ENCODE peak calls at places on chromosomes 13 and 19, in five cellular contexts. E, T, P, H and F are unnamed samples.

GRCh38 chr19:50266896-50267295 is 62.3 kb downstream of the KCNC3 start:
- DNase-seq in P (peak; percentile 14), E (no peak), T (peak; percentile 46), H (no peak), F (no peak)

GRCh38 chr19:29511768-29512167 is 14.0 kb upstream of the VSTM2B start:
- DNase-seq in H (no peak), P (no peak), T (no peak), E (no peak), F (no peak)

GRCh38 chr19:55962186-55962585 is 14.6 kb downstream of the NLRP8 start:
- DNase-seq in T (no peak), P (no peak), E (no peak), H (no peak), F (no peak)

GRCh38 chr19:39411006-39411831 is 1.2 kb upstream of the PLEKHG2 start:
- DNase-seq in P (peak; percentile 74), H (peak; percentile 49), E (peak; percentile 68), T (peak; percentile 86), F (no peak)

GRCh38 chr19:55956431-55956830 is 8.8 kb downstream of the NLRP8 start:
- DNase-seq in H (no peak), E (no peak), P (no peak), T (no peak), F (no peak)

GRCh38 chr13:43652751-43653150 is 134.0 kb downstream of the ENOX1 start:
- DNase-seq in H (no peak), E (no peak), T (no peak), P (no peak), F (no peak)

GRCh38 chr13:91409661-91410060 is 11.2 kb downstream of the GPC5 start:
- DNase-seq in E (no peak), T (no peak), H (no peak), P (no peak), F (no peak)

GRCh38 chr13:36282818-36283432 is 14.7 kb downstream of the CCDC169 start:
- DNase-seq in E (peak; percentile 57), P (no peak), T (no peak), H (no peak), F (peak; percentile 21)

GRCh38 chr13:102380012-102380411 is 21.8 kb downstream of the FGF14 start:
- DNase-seq in H (no peak), E (no peak), P (no peak), T (no peak), F (no peak)

GRCh38 chr13:96082640-96083039 is 7.3 kb upstream of the HS6ST3 start:
- DNase-seq in P (no peak), H (no peak), E (no peak), T (no peak), F (no peak)

GRCh38 chr13:52994865-52995264 is 33.7 kb upstream of the OLFM4 start:
- DNase-seq in P (no peak), E (no peak), H (no peak), T (no peak), F (no peak)

GRCh38 chr13:36358352-36358751 is 12.2 kb upstream of the SPART start:
- DNase-seq in H (no peak), P (no peak), T (no peak), E (no peak), F (no peak)

GRCh38 chr19:12052057-12052570 is 647 bp downstream of the ZNF878 start:
- DNase-seq in E (peak; percentile 14), H (no peak), P (peak; percentile 11), T (no peak), F (no peak)

GRCh38 chr19:56538761-56539263 is at the start of gene ZFP28:
- DNase-seq in H (no peak), P (no peak), T (peak; percentile 81), E (no peak), F (peak; percentile 26)

GRCh38 chr13:54775501-54776191 is 1747.0 kb downstream of the OLFM4 start:
- DNase-seq in H (no peak), P (no peak), T (no peak), E (no peak), F (no peak)

GRCh38 chr13:98141938-98142426 is 912 bp upstream of the FARP1 start:
- DNase-seq in P (peak; percentile 54), T (peak; percentile 38), E (no peak), H (no peak), F (no peak)

GRCh38 chr19:10286803-10287737 is at the start of gene ICAM4:
- DNase-seq in H (no peak), T (peak; percentile 48), E (peak; percentile 29), P (peak; percentile 63), F (no peak)

DNA sequence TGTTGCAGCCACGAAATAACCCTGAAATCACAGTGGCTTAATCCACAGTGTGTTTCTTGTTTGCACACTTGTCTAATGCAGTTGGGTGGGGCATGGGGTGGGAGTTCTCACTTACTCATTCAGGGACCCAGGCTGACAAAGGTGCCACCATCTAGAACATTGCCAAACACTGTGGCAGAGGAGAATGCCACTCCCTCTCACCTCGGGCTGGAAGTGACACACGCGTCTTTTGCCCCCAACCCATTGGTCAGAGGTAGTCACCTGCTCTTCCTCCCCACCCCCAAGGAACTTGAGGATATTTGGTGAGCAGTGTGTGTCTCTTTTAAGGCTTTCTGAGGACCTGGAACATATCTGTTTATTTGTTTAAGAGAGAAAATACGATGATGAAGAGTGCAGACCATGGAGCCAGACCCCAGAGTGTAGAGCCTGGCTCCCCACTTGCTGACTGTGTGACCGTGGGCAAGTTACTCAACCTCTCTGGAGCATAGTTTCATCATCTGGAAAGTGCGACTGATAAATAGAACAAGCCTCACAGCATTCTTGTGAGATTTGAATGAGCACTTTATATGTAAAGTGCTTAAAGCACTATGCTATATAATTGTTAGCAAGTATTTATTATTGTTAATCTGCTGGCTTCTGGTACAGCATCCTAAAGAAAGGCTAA is 17.4 kb downstream of the GPR183 start:
- DNase-seq in T (no peak), P (no peak), E (no peak), H (peak; percentile 76), F (no peak)
- H3K4me1 ChIP-seq in T (no peaks in the 10 kb centered on the region), P (peaks cover 9% of the 10 kb centered on the region), E (peaks cover 3% of the 10 kb centered on the region), H (peaks cover 50% of the 10 kb centered on the region), F (no peaks in the 10 kb centered on the region)

DNA sequence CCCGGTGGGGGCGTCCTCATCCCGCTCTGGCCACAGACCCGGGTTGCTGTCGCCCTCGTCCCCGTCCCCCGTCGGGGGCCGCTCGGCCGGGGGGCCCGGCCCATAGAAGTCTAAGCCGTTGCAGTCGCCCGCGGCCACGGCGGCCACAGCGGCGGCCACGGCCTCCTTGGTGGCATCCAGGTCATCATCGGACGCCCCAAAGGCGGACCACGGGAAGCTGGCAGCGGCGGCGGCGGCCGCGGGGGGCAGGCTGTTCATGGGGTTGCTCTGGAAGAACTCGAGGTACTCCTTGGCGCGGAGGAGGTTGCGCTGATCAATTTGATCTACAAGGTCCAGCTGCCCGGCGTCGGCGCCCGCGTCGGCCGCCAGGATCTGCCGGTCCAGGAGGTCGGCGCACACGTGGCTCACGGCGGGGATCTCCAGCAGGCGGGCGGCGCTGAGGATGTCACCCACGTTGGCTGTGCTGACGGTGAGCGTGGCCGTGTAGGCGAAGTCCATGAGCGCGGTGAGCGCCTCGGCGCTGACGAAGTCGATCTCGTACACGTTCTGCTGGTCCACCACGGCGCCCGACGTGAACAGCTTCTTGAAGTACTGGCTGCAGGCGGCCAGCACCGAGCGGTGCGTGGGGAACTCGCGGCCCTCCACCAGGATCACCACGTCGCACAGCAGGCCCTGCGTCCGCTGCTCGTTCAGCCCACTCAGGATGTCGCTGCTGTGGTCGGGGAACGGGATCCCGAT is 12.1 kb downstream of the ZBTB7A start:
- DNase-seq in T (no peak), P (no peak), E (no peak), H (no peak), F (no peak)
- H3K4me1 ChIP-seq in T (peaks cover 55% of the 10 kb centered on the region), P (peaks cover 50% of the 10 kb centered on the region), E (peaks cover 35% of the 10 kb centered on the region), H (peaks cover 37% of the 10 kb centered on the region), F (peaks cover 30% of the 10 kb centered on the region)

GRCh38 chr19:33282036-33282686 is 20.2 kb downstream of the CEBPA start:
- DNase-seq in H (no peak), E (no peak), T (no peak), P (no peak), F (no peak)
- H3K4me1 ChIP-seq in H (peaks cover 6% of the 10 kb centered on the region), E (no peaks in the 10 kb centered on the region), T (no peaks in the 10 kb centered on the region), P (peaks cover 5% of the 10 kb centered on the region), F (no peaks in the 10 kb centered on the region)

GRCh38 chr19:15467734-15468214 is 3.4 kb upstream of the RASAL3 start:
- DNase-seq in E (no peak), T (no peak), H (no peak), P (no peak), F (no peak)

GRCh38 chr19:15469513-15470297 is 5.4 kb upstream of the RASAL3 start:
- DNase-seq in T (peak; percentile 24), E (no peak), H (peak; percentile 42), P (no peak), F (no peak)

GRCh38 chr19:15468675-15469512 is 4.5 kb upstream of the RASAL3 start:
- DNase-seq in P (no peak), H (no peak), E (no peak), T (no peak), F (no peak)

GRCh38 chr19:15464394-15465385 is at the start of gene RASAL3:
- DNase-seq in T (peak; percentile 60), H (peak; percentile 64), P (no peak), E (no peak), F (no peak)

DNA sequence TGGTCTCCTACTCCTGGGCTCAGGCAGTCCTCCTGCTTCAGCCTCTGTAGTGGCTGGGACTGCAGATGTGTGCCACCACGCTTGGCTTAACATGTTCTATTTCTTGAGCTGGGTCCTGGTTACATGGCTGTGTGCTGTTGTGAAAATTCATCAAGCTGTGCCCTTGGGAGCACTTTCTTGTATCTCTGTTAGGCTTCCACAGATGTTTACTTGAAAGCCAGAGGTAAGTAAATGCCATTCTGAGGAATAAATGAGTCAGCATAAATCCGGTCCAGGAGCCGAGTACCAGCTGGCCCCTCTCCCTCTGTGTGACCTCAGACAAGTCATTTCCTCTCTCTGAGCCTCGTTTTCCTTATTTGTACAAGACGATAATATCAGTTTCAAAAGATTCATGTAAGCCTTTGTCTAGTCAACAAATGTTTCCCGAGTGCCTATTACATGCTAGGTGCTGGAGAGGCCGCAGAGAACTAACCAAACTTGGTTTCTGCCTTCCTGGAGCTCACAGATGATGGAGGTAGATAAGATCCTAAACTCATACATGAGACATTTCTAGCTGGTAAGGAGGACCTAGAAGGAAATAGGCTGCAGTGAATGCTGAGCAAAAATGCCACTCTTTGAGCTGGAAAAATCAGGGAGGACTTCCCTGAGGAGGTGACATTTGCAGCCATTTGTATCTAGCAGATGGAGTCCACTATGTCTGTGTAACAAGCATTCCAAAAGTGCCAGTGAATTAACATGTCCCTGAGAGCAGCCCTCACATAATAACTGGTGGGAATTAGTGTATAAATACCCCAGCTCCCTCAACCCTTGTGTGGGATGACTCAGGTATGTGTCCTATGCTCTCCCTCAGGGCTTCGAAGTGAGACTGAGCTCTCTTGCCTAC is 2.7 kb upstream of the RASAL3 start:
- DNase-seq in E (peak; percentile 43), P (no peak), T (peak; percentile 23), H (peak; percentile 62), F (no peak)
- H3K4me1 ChIP-seq in E (no peaks in the 10 kb centered on the region), P (peaks cover 8% of the 10 kb centered on the region), T (no peaks in the 10 kb centered on the region), H (peaks cover 58% of the 10 kb centered on the region), F (peaks cover 7% of the 10 kb centered on the region)

DNA sequence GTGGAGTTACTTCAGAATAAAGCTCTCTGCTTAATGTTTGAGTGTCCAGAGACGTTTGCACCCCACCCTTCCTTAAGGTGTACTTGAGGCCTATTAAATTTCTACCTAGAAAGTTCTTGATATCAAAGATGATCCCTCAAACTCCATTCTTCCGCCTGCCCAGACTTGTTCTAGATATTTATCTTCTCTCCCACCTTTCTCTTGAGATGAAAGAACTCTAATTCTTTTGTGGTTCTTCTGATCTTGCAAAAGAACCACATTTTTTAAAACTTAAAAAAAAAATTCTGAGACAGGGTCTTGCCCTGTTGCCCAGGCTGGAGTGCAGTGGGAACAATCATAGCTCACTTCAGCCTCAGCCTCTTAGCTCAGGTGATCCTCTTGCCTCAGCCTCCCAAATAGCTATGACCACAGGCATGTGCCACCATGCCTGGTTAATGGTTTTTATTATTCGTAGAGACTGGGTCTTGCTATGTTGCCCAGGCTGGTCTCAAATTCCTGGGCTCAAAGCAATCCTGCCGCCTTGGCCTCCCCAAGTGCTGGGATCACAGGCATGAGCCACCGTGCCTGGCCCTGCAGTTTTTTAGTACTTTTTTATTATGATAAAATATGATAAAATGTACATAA is 94.3 kb downstream of the SIPA1L3 start:
- DNase-seq in H (no peak), E (no peak), P (no peak), T (no peak), F (no peak)
- H3K4me1 ChIP-seq in H (peaks cover 9% of the 10 kb centered on the region), E (peaks cover 25% of the 10 kb centered on the region), P (peaks cover 30% of the 10 kb centered on the region), T (peaks cover 9% of the 10 kb centered on the region), F (peaks cover 66% of the 10 kb centered on the region)